ENCODE peak calls at places on chromosomes 13 and 19, in seven cellular contexts. G is GM23338, J is BJ, Q is breast epithelium, O is uterus, L is endothelial cell of umbilical vein, E is retinal pigment epithelial cell. M is an unnamed sample.

GRCh38 chr13:27789153-27789494 is 3.2 kb upstream of the GSX1 start:
- DNase-seq in G (no peak), J (no peak), Q (no peak), O (no peak), L (no peak), E (no peak), M (no peak)

GRCh38 chr13:35771898-35772297 is 295.4 kb upstream of the MAB21L1 start:
- DNase-seq in G (peak; percentile 67), J (peak; percentile 88), Q (no peak), O (no peak), L (no peak), E (peak; percentile 91), M (peak; percentile 96)

GRCh38 chr13:40568672-40569350 is 97.6 kb downstream of the FOXO1 start:
- DNase-seq in G (no peak), J (no peak), Q (no peak), O (no peak), L (peak; percentile 75), E (no peak), M (no peak)

GRCh38 chr19:56637976-56638555 is 4.9 kb upstream of the SMIM17 start:
- DNase-seq in G (peak; percentile 91), J (no peak), Q (peak; percentile 31), O (peak; percentile 23), L (peak; percentile 53), E (peak; percentile 45), M (peak; percentile 7)

GRCh38 chr19:54674021-54674617 is 11.3 kb downstream of the LILRB4 start:
- DNase-seq in G (peak; percentile 86), J (no peak), Q (no peak), O (no peak), L (peak; percentile 30), E (no peak), M (no peak)

GRCh38 chr13:34011552-34012085 is 193.7 kb downstream of the RFC3 start:
- DNase-seq in G (no peak), J (no peak), Q (no peak), O (no peak), L (no peak), E (no peak), M (no peak)

GRCh38 chr19:51012661-51013190 is 6.8 kb downstream of the KLK10 start:
- DNase-seq in G (no peak), J (no peak), Q (no peak), O (no peak), L (no peak), E (no peak), M (no peak)

GRCh38 chr13:34065915-34066314 is 248.0 kb downstream of the RFC3 start:
- DNase-seq in G (no peak), J (no peak), Q (no peak), O (no peak), L (no peak), E (no peak), M (no peak)

GRCh38 chr13:113153810-113154748 is 4.4 kb upstream of the PROZ start:
- DNase-seq in G (peak; percentile 64), J (no peak), Q (peak; percentile 73), O (peak; percentile 78), L (peak; percentile 62), E (no peak), M (no peak)

GRCh38 chr19:17654993-17655392 is 33.2 kb downstream of the UNC13A start:
- DNase-seq in G (peak; percentile 48), J (no peak), Q (no peak), O (no peak), L (no peak), E (no peak), M (no peak)

GRCh38 chr13:36031490-36031889 is 99.7 kb downstream of the DCLK1 start:
- DNase-seq in G (no peak), J (no peak), Q (no peak), O (no peak), L (no peak), E (no peak), M (no peak)

GRCh38 chr13:73101608-73102007 is 42.8 kb downstream of the KLF5 start:
- DNase-seq in G (no peak), J (no peak), Q (no peak), O (no peak), L (no peak), E (no peak), M (no peak)

GRCh38 chr19:54364775-54365257 is at the start of gene LAIR1:
- DNase-seq in G (no peak), J (no peak), Q (no peak), O (peak; percentile 18), L (no peak), E (no peak), M (no peak)

GRCh38 chr13:105762096-105762495 is 773.4 kb downstream of the EFNB2 start:
- DNase-seq in G (no peak), J (no peak), Q (no peak), O (no peak), L (no peak), E (no peak), M (no peak)

GRCh38 chr13:113997845-113998751 is 24.2 kb upstream of the C13orf46 start:
- DNase-seq in G (no peak), J (peak; percentile 10), Q (no peak), O (peak; percentile 61), L (no peak), E (no peak), M (no peak)

GRCh38 chr19:2016041-2016807 is 710 bp upstream of the BTBD2 start:
- DNase-seq in G (peak; percentile 67), J (peak; percentile 15), Q (peak; percentile 80), O (peak; percentile 94), L (peak; percentile 42), E (no peak), M (no peak)

GRCh38 chr13:52850396-52851152 is 2.1 kb upstream of the PCDH8 start:
- DNase-seq in G (peak; percentile 96), J (no peak), Q (peak; percentile 32), O (peak; percentile 26), L (peak; percentile 20), E (no peak), M (no peak)

GRCh38 chr13:49315036-49315565 is 67.4 kb downstream of the CDADC1 start:
- DNase-seq in G (no peak), J (no peak), Q (no peak), O (no peak), L (no peak), E (no peak), M (no peak)

GRCh38 chr19:17528610-17529009 is 17.2 kb downstream of the PGLS start:
- DNase-seq in G (no peak), J (no peak), Q (no peak), O (no peak), L (no peak), E (no peak), M (no peak)

GRCh38 chr13:40665754-40666057 is 735 bp downstream of the FOXO1 start:
- DNase-seq in G (no peak), J (no peak), Q (no peak), O (no peak), L (no peak), E (no peak), M (no peak)

GRCh38 chr13:76621726-76622125 is 264.5 kb downstream of the KCTD12 start:
- DNase-seq in G (no peak), J (no peak), Q (no peak), O (no peak), L (no peak), E (no peak), M (no peak)

GRCh38 chr13:99289265-99289664 is 17.9 kb downstream of the GPR183 start:
- DNase-seq in G (no peak), J (no peak), Q (no peak), O (no peak), L (no peak), E (no peak), M (no peak)

GRCh38 chr19:4877753-4878490 is 10.5 kb upstream of the PLIN3 start:
- DNase-seq in G (peak; percentile 27), J (no peak), Q (peak; percentile 86), O (no peak), L (no peak), E (no peak), M (no peak)

GRCh38 chr19:7386769-7387168 is 38.0 kb downstream of the ARHGEF18 start:
- DNase-seq in G (no peak), J (no peak), Q (no peak), O (no peak), L (no peak), E (no peak), M (no peak)
- H3K4me3 ChIP-seq in G (no peak overlapping the region), J (no peak overlapping the region), Q (no peak overlapping the region), O (no peak overlapping the region), L (no peak overlapping the region), E (no peak overlapping the region), M (no peak overlapping the region)

GRCh38 chr13:51822106-51822840 is 18.3 kb upstream of the DHRS12 start:
- DNase-seq in G (no peak), J (no peak), Q (no peak), O (no peak), L (no peak), E (no peak), M (no peak)
- TF ChIP-seq CTCF in G (no peak), J (no peak), Q (no peak), O (no peak), L (no peak), E (no peak), M (no peak)

GRCh38 chr19:3135961-3136683 is at the start of gene GNA15:
- DNase-seq in G (no peak), J (no peak), Q (peak; percentile 53), O (no peak), L (no peak), E (no peak), M (no peak)

GRCh38 chr19:3137139-3137538 is 1.3 kb downstream of the GNA15 start:
- DNase-seq in G (no peak), J (no peak), Q (no peak), O (no peak), L (no peak), E (no peak), M (no peak)

GRCh38 chr19:3138268-3138667 is 2.4 kb downstream of the GNA15 start:
- DNase-seq in G (no peak), J (no peak), Q (no peak), O (no peak), L (no peak), E (no peak), M (no peak)

GRCh38 chr19:3133793-3134116 is 2.1 kb upstream of the GNA15 start:
- DNase-seq in G (no peak), J (no peak), Q (no peak), O (no peak), L (no peak), E (no peak), M (no peak)

DNA sequence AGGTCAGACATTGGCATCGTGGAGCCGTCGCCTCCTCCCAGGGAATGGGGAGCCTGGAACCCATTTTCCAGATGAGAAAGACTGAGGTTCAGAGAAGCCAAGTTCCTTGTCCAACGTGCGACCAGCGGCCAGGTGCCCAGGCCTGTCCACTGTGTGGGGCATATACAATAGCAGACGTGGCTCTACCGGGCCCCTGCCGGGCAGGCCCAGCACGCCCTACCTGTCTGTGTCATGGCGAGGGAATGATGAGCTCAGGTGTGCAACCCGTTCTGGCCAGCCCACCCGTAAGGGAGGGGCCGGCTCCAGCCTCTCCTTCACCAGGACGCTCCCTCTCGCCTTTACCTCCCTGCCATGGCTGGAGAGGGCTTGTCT is 837 bp downstream of the GNA15 start:
- DNase-seq in G (no peak), J (no peak), Q (no peak), O (no peak), L (no peak), E (no peak), M (no peak)
- H3K4me3 ChIP-seq in G (no peak overlapping the region), J (no peak overlapping the region), Q (peak overlapping the region; percentile 53), O (no peak overlapping the region), L (no peak overlapping the region), E (no peak overlapping the region), M (no peak overlapping the region)

DNA sequence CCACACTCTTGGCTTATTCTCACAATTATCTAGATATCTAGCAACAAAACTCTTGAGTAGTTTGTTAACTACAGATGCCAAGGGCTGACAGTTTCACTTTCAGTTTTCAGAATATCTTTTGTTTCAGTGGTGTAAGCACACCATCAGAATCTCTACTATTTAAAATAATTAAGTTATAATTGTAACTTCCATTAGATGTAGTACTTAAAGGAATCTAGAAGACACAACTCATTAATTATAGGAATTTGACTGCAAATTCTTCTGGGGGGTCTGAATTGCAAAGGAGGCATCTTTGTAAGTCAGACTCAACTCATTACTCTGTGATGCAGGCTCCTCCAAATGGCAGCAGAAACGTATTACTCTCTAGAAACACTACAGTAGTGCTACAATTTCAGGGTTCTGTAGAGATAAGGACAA is 44.9 kb upstream of the USPL1 start:
- DNase-seq in G (peak; percentile 47), J (no peak), Q (no peak), O (no peak), L (peak; percentile 77), E (no peak), M (no peak)
- TF ChIP-seq CTCF in G (peak; percentile 29), J (peak; percentile 32), Q (no peak), O (peak; percentile 18), L (peak; percentile 12), E (peak; percentile 25), M (peak; percentile 46)

M was measured in epithelial cell of proximal tubule.